ENCODE peak calls at places on chromosomes 11 and 22, in six cellular contexts. One of them, this sample, is unnamed.

GRCh38 chr11:73493838-73494598 is 103.9 kb downstream of the FAM168A start:
- DNase-seq in body of pancreas: no peak
- DNase-seq in K562: no peak
- DNase-seq in neuronal stem cell: peak; percentile 39
- DNase-seq in neural progenitor cell: peak; percentile 72
- DNase-seq in CD8-positive, alpha-beta T cell: no peak
- DNase-seq in this sample: peak; percentile 21

GRCh38 chr11:125925804-125926203 is 20.0 kb upstream of the VSIG10L2 start:
- DNase-seq in K562: no peak
- DNase-seq in neural progenitor cell: no peak
- DNase-seq in CD8-positive, alpha-beta T cell: no peak
- DNase-seq in body of pancreas: no peak
- DNase-seq in neuronal stem cell: no peak
- DNase-seq in this sample: no peak

GRCh38 chr22:30221121-30221992 is 25.2 kb downstream of the LIF start:
- DNase-seq in body of pancreas: no peak
- DNase-seq in neuronal stem cell: no peak
- DNase-seq in K562: no peak
- DNase-seq in neural progenitor cell: no peak
- DNase-seq in CD8-positive, alpha-beta T cell: peak; percentile 11
- DNase-seq in this sample: no peak

GRCh38 chr11:1165256-1166041 is 7.7 kb downstream of the MUC5AC start:
- DNase-seq in body of pancreas: peak; percentile 8
- DNase-seq in neural progenitor cell: no peak
- DNase-seq in CD8-positive, alpha-beta T cell: no peak
- DNase-seq in neuronal stem cell: no peak
- DNase-seq in K562: no peak
- DNase-seq in this sample: no peak

GRCh38 chr11:116698080-116698479 is 74.7 kb downstream of the BUD13 start:
- DNase-seq in K562: no peak
- DNase-seq in neural progenitor cell: no peak
- DNase-seq in neuronal stem cell: no peak
- DNase-seq in body of pancreas: no peak
- DNase-seq in CD8-positive, alpha-beta T cell: no peak
- DNase-seq in this sample: peak; percentile 11

GRCh38 chr11:79902493-79902892 is 461.7 kb upstream of the TENM4 start:
- DNase-seq in neuronal stem cell: no peak
- DNase-seq in CD8-positive, alpha-beta T cell: no peak
- DNase-seq in K562: no peak
- DNase-seq in neural progenitor cell: no peak
- DNase-seq in body of pancreas: no peak
- DNase-seq in this sample: no peak

GRCh38 chr11:8863838-8864237 is 47.2 kb upstream of the AKIP1 start:
- DNase-seq in K562: no peak
- DNase-seq in neural progenitor cell: no peak
- DNase-seq in neuronal stem cell: no peak
- DNase-seq in body of pancreas: no peak
- DNase-seq in CD8-positive, alpha-beta T cell: no peak
- DNase-seq in this sample: no peak

GRCh38 chr22:49488943-49489342 is 338.7 kb downstream of the BRD1 start:
- DNase-seq in CD8-positive, alpha-beta T cell: no peak
- DNase-seq in neural progenitor cell: no peak
- DNase-seq in neuronal stem cell: no peak
- DNase-seq in K562: no peak
- DNase-seq in body of pancreas: no peak
- DNase-seq in this sample: no peak

GRCh38 chr11:34345991-34346480 is 11.8 kb downstream of the ABTB2 start:
- DNase-seq in CD8-positive, alpha-beta T cell: no peak
- DNase-seq in neuronal stem cell: no peak
- DNase-seq in body of pancreas: no peak
- DNase-seq in neural progenitor cell: no peak
- DNase-seq in K562: no peak
- DNase-seq in this sample: peak; percentile 39

GRCh38 chr22:48829908-48830307 is 997.8 kb downstream of the BRD1 start:
- DNase-seq in body of pancreas: no peak
- DNase-seq in K562: no peak
- DNase-seq in neural progenitor cell: no peak
- DNase-seq in neuronal stem cell: no peak
- DNase-seq in CD8-positive, alpha-beta T cell: no peak
- DNase-seq in this sample: no peak

GRCh38 chr11:114738954-114739353 is 60.6 kb downstream of the NXPE2 start:
- DNase-seq in neural progenitor cell: peak; percentile 71
- DNase-seq in body of pancreas: peak; percentile 45
- DNase-seq in CD8-positive, alpha-beta T cell: peak; percentile 2
- DNase-seq in K562: peak; percentile 30
- DNase-seq in neuronal stem cell: peak; percentile 21
- DNase-seq in this sample: peak; percentile 41

GRCh38 chr11:12126352-12127019 is 16.1 kb downstream of the MICAL2 start:
- DNase-seq in K562: peak; percentile 36
- DNase-seq in neuronal stem cell: no peak
- DNase-seq in CD8-positive, alpha-beta T cell: no peak
- DNase-seq in body of pancreas: no peak
- DNase-seq in neural progenitor cell: no peak
- DNase-seq in this sample: no peak

GRCh38 chr22:26689553-26690301 is 32.3 kb downstream of the MIAT start:
- DNase-seq in neuronal stem cell: peak; percentile 48
- DNase-seq in neural progenitor cell: peak; percentile 82
- DNase-seq in CD8-positive, alpha-beta T cell: no peak
- DNase-seq in K562: no peak
- DNase-seq in body of pancreas: no peak
- DNase-seq in this sample: no peak

GRCh38 chr22:46349681-46350080 is 14.2 kb downstream of the TRMU start:
- DNase-seq in body of pancreas: peak; percentile 69
- DNase-seq in neuronal stem cell: no peak
- DNase-seq in K562: no peak
- DNase-seq in CD8-positive, alpha-beta T cell: no peak
- DNase-seq in neural progenitor cell: no peak
- DNase-seq in this sample: no peak

GRCh38 chr11:8258289-8258688 is 5.4 kb downstream of the LMO1 start:
- DNase-seq in neural progenitor cell: no peak
- DNase-seq in neuronal stem cell: no peak
- DNase-seq in K562: no peak
- DNase-seq in CD8-positive, alpha-beta T cell: no peak
- DNase-seq in body of pancreas: peak; percentile 9
- DNase-seq in this sample: peak; percentile 50

GRCh38 chr11:57480409-57481137 is 20.2 kb downstream of the RTN4RL2 start:
- DNase-seq in neuronal stem cell: no peak
- DNase-seq in K562: peak; percentile 77
- DNase-seq in body of pancreas: peak; percentile 76
- DNase-seq in neural progenitor cell: peak; percentile 84
- DNase-seq in CD8-positive, alpha-beta T cell: peak; percentile 43
- DNase-seq in this sample: peak; percentile 64

GRCh38 chr11:122743949-122744876 is 88.7 kb downstream of the UBASH3B start:
- DNase-seq in body of pancreas: no peak
- DNase-seq in K562: no peak
- DNase-seq in neuronal stem cell: no peak
- DNase-seq in CD8-positive, alpha-beta T cell: peak; percentile 64
- DNase-seq in neural progenitor cell: no peak
- DNase-seq in this sample: peak; percentile 42

GRCh38 chr22:22322792-22323191 is 78.2 kb downstream of the VPREB1 start:
- DNase-seq in K562: no peak
- DNase-seq in neuronal stem cell: no peak
- DNase-seq in CD8-positive, alpha-beta T cell: no peak
- DNase-seq in neural progenitor cell: no peak
- DNase-seq in body of pancreas: no peak
- DNase-seq in this sample: no peak

GRCh38 chr11:45942381-45942780 is 19.9 kb downstream of the LARGE2 start:
- DNase-seq in neural progenitor cell: no peak
- DNase-seq in K562: no peak
- DNase-seq in CD8-positive, alpha-beta T cell: no peak
- DNase-seq in body of pancreas: no peak
- DNase-seq in neuronal stem cell: no peak
- DNase-seq in this sample: no peak

GRCh38 chr11:3143136-3143880 is 21.8 kb downstream of the OSBPL5 start:
- DNase-seq in CD8-positive, alpha-beta T cell: no peak
- DNase-seq in neural progenitor cell: no peak
- DNase-seq in body of pancreas: no peak
- DNase-seq in neuronal stem cell: no peak
- DNase-seq in K562: no peak
- DNase-seq in this sample: no peak

GRCh38 chr11:3089236-3090061 is 32.2 kb upstream of the CARS1 start:
- DNase-seq in body of pancreas: no peak
- DNase-seq in CD8-positive, alpha-beta T cell: no peak
- DNase-seq in neural progenitor cell: no peak
- DNase-seq in K562: no peak
- DNase-seq in neuronal stem cell: no peak
- DNase-seq in this sample: no peak

GRCh38 chr11:65854161-65854592 is 3.8 kb downstream of the CFL1 start:
- DNase-seq in neural progenitor cell: peak; percentile 1
- DNase-seq in CD8-positive, alpha-beta T cell: no peak
- DNase-seq in K562: no peak
- DNase-seq in neuronal stem cell: no peak
- DNase-seq in body of pancreas: peak; percentile 11
- DNase-seq in this sample: no peak
- H3K36me3 ChIP-seq in neural progenitor cell: peaks cover 7% of the 10 kb centered on the region
- H3K36me3 ChIP-seq in CD8-positive, alpha-beta T cell: peaks cover 43% of the 10 kb centered on the region
- H3K36me3 ChIP-seq in K562: peaks cover 56% of the 10 kb centered on the region
- H3K36me3 ChIP-seq in neuronal stem cell: peaks cover 55% of the 10 kb centered on the region
- H3K36me3 ChIP-seq in body of pancreas: peaks cover 8% of the 10 kb centered on the region
- H3K36me3 ChIP-seq in this sample: no peaks in the 10 kb centered on the region

DNA sequence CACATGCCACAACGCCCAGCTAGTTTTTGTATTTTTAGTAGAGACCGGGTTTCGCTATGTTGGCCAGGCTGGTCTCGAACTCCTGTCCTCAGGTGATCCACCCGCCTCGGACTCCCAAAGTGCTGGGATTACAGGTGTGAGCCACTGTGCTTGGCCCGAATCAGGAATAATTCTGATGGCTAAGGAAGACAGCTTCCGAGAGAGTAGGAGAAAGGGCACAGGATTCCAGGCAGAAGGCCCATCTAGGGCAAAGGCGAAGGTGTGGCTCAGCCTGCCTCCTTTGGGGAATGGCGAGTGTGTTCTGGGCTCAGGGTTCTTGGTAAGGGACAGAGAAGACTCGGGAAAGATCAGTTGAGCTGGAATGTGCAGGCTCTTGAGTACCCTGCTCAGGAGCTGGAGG is 1.6 kb upstream of the SYCE3 start:
- DNase-seq in neuronal stem cell: no peak
- DNase-seq in body of pancreas: no peak
- DNase-seq in CD8-positive, alpha-beta T cell: no peak
- DNase-seq in neural progenitor cell: no peak
- DNase-seq in K562: no peak
- DNase-seq in this sample: no peak
- H3K4me1 ChIP-seq in neuronal stem cell: no peaks in the 10 kb centered on the region
- H3K4me1 ChIP-seq in body of pancreas: peaks cover 25% of the 10 kb centered on the region
- H3K4me1 ChIP-seq in CD8-positive, alpha-beta T cell: peaks cover 10% of the 10 kb centered on the region
- H3K4me1 ChIP-seq in neural progenitor cell: peaks cover 5% of the 10 kb centered on the region
- H3K4me1 ChIP-seq in K562: no peaks in the 10 kb centered on the region
- H3K4me1 ChIP-seq in this sample: peaks cover 6% of the 10 kb centered on the region

GRCh38 chr11:134242376-134242775 is 10.8 kb downstream of the THYN1 start:
- DNase-seq in neural progenitor cell: no peak
- DNase-seq in neuronal stem cell: no peak
- DNase-seq in body of pancreas: no peak
- DNase-seq in CD8-positive, alpha-beta T cell: no peak
- DNase-seq in K562: no peak
- DNase-seq in this sample: no peak
- H3K36me3 ChIP-seq in neural progenitor cell: no peaks in the 10 kb centered on the region
- H3K36me3 ChIP-seq in neuronal stem cell: peaks cover 83% of the 10 kb centered on the region
- H3K36me3 ChIP-seq in body of pancreas: no peaks in the 10 kb centered on the region
- H3K36me3 ChIP-seq in CD8-positive, alpha-beta T cell: peaks cover 37% of the 10 kb centered on the region
- H3K36me3 ChIP-seq in K562: peaks cover 82% of the 10 kb centered on the region
- H3K36me3 ChIP-seq in this sample: peaks cover 89% of the 10 kb centered on the region

GRCh38 chr11:132056689-132057088 is 686.3 kb downstream of the NTM start:
- DNase-seq in K562: no peak
- DNase-seq in body of pancreas: no peak
- DNase-seq in neuronal stem cell: no peak
- DNase-seq in CD8-positive, alpha-beta T cell: no peak
- DNase-seq in neural progenitor cell: no peak
- DNase-seq in this sample: peak; percentile 33
- H3K4me1 ChIP-seq in K562: no peaks in the 10 kb centered on the region
- H3K4me1 ChIP-seq in body of pancreas: no peaks in the 10 kb centered on the region
- H3K4me1 ChIP-seq in neuronal stem cell: no peaks in the 10 kb centered on the region
- H3K4me1 ChIP-seq in CD8-positive, alpha-beta T cell: no peaks in the 10 kb centered on the region
- H3K4me1 ChIP-seq in neural progenitor cell: no peaks in the 10 kb centered on the region
- H3K4me1 ChIP-seq in this sample: no peaks in the 10 kb centered on the region

DNA sequence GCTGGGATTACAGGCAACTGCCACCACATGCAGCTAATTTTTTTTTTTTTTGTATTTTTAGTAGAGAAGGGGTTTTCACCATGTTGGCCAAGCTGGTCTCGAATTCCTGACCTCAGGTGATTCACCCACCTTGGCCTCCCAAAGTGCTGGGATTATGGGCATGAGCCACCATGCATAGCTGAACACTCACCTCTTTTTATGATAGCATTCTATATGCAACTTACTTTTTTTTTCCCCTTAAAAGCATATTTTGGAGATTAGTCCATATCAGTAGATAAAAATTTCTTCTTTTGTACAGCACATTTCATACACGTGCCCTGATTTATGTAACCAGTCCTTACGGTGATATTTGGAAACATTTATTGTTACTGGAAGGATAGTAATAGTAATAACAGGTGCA is 14.6 kb downstream of the GTPBP1 start:
- DNase-seq in body of pancreas: no peak
- DNase-seq in neural progenitor cell: no peak
- DNase-seq in K562: no peak
- DNase-seq in CD8-positive, alpha-beta T cell: no peak
- DNase-seq in neuronal stem cell: no peak
- DNase-seq in this sample: no peak
- H3K36me3 ChIP-seq in body of pancreas: no peaks in the 10 kb centered on the region
- H3K36me3 ChIP-seq in neural progenitor cell: no peaks in the 10 kb centered on the region
- H3K36me3 ChIP-seq in K562: peaks cover 83% of the 10 kb centered on the region
- H3K36me3 ChIP-seq in CD8-positive, alpha-beta T cell: peaks cover 33% of the 10 kb centered on the region
- H3K36me3 ChIP-seq in neuronal stem cell: peaks cover 93% of the 10 kb centered on the region
- H3K36me3 ChIP-seq in this sample: no peaks in the 10 kb centered on the region

GRCh38 chr11:29482510-29482909 is 534.3 kb downstream of the KCNA4 start:
- DNase-seq in neuronal stem cell: no peak
- DNase-seq in CD8-positive, alpha-beta T cell: no peak
- DNase-seq in K562: no peak
- DNase-seq in neural progenitor cell: no peak
- DNase-seq in body of pancreas: no peak
- DNase-seq in this sample: no peak
- H3K4me1 ChIP-seq in neuronal stem cell: no peaks in the 10 kb centered on the region
- H3K4me1 ChIP-seq in CD8-positive, alpha-beta T cell: no peaks in the 10 kb centered on the region
- H3K4me1 ChIP-seq in K562: no peaks in the 10 kb centered on the region
- H3K4me1 ChIP-seq in neural progenitor cell: no peaks in the 10 kb centered on the region
- H3K4me1 ChIP-seq in body of pancreas: no peaks in the 10 kb centered on the region
- H3K4me1 ChIP-seq in this sample: peaks cover 17% of the 10 kb centered on the region

This sample was measured in adrenal gland.